ENCODE peak calls at places on chromosome 18, in ten cellular contexts. L is upper lobe of right lung, J is left lung, Y is thoracic aorta, R is endodermal cell, C is prostate gland, F is gastrocnemius medialis, M is heart left ventricle, X is cardiac muscle cell, Z is fibroblast of lung. E is an unnamed sample.

GRCh38 chr18:77132369-77133050 is at the start of gene MBP:
- DNase-seq in F (peak; percentile 64), M (peak; percentile 59), Y (no peak), Z (no peak), X (no peak), J (peak; percentile 84), C (peak; percentile 89), R (peak; percentile 92), L (peak; percentile 94), E (peak; percentile 59)

GRCh38 chr18:70553245-70553960 is 264.6 kb downstream of the SOCS6 start:
- DNase-seq in Y (no peak), M (no peak), R (no peak), C (no peak), X (no peak), Z (no peak), L (no peak), F (no peak), J (no peak), E (no peak)

GRCh38 chr18:76448262-76449109 is 46.6 kb downstream of the ZNF516 start:
- DNase-seq in R (no peak), C (no peak), M (peak; percentile 6), F (no peak), X (no peak), L (peak; percentile 58), Y (no peak), J (no peak), Z (peak; percentile 56), E (no peak)

GRCh38 chr18:12085786-12086185 is 7.9 kb upstream of the ANKRD62 start:
- DNase-seq in M (no peak), J (no peak), X (no peak), R (no peak), C (no peak), Z (no peak), L (no peak), Y (no peak), F (no peak), E (no peak)

GRCh38 chr18:29840101-29840500 is 1202.4 kb downstream of the DSC3 start:
- DNase-seq in C (no peak), F (no peak), Z (peak; percentile 82), M (no peak), R (no peak), Y (no peak), X (peak; percentile 63), J (no peak), L (no peak), E (no peak)

GRCh38 chr18:10936211-10937053 is 212.9 kb downstream of the PIEZO2 start:
- DNase-seq in J (no peak), M (no peak), L (no peak), X (peak; percentile 70), Y (no peak), F (no peak), Z (no peak), C (no peak), R (no peak), E (no peak)

GRCh38 chr18:74541703-74542555 is 7.6 kb downstream of the CNDP1 start:
- DNase-seq in J (no peak), L (no peak), Z (no peak), C (no peak), X (no peak), F (no peak), R (peak; percentile 34), M (no peak), Y (no peak), E (no peak)

GRCh38 chr18:57210101-57210661 is 63.3 kb downstream of the BOD1L2 start:
- DNase-seq in R (peak; percentile 93), X (peak; percentile 67), L (no peak), J (peak; percentile 44), M (peak; percentile 29), F (no peak), C (peak; percentile 22), Z (peak; percentile 77), Y (no peak), E (no peak)

GRCh38 chr18:22563098-22563707 is 145.5 kb upstream of the CTAGE1 start:
- DNase-seq in F (no peak), J (no peak), R (peak; percentile 56), Y (no peak), M (peak; percentile 64), Z (peak; percentile 95), L (no peak), X (peak; percentile 97), C (peak; percentile 59), E (no peak)

GRCh38 chr18:76419811-76420210 is 75.2 kb downstream of the ZNF516 start:
- DNase-seq in C (no peak), F (no peak), L (no peak), R (peak; percentile 56), J (no peak), M (no peak), X (no peak), Z (no peak), Y (no peak), E (no peak)

GRCh38 chr18:40841473-40841872 is 1113.6 kb upstream of the PIK3C3 start:
- DNase-seq in C (no peak), L (no peak), F (no peak), Y (no peak), M (no peak), R (no peak), X (peak; percentile 68), Z (peak; percentile 91), J (no peak), E (no peak)

GRCh38 chr18:13834501-13835015 is 10.6 kb downstream of the MC5R start:
- DNase-seq in Z (no peak), C (no peak), R (no peak), X (no peak), L (no peak), M (no peak), Y (no peak), F (no peak), J (no peak), E (no peak)

GRCh38 chr18:2572144-2572682 is 856 bp downstream of the NDC80 start:
- DNase-seq in R (no peak), C (no peak), J (no peak), Z (no peak), X (no peak), M (no peak), Y (no peak), L (no peak), F (no peak), E (no peak)

GRCh38 chr18:44229693-44230108 is 451.0 kb upstream of the SETBP1 start:
- DNase-seq in M (peak; percentile 77), Z (peak; percentile 75), R (no peak), F (no peak), L (peak; percentile 52), X (peak; percentile 77), C (peak; percentile 36), J (peak; percentile 51), Y (peak; percentile 2), E (no peak)

GRCh38 chr18:56294484-56295183 is 343.8 kb downstream of the TXNL1 start:
- DNase-seq in F (no peak), J (no peak), M (no peak), L (no peak), Y (no peak), X (no peak), Z (no peak), R (no peak), C (no peak), E (no peak)

GRCh38 chr18:76447268-76447890 is 47.7 kb downstream of the ZNF516 start:
- DNase-seq in F (no peak), J (no peak), X (no peak), R (no peak), L (no peak), Y (no peak), M (peak; percentile 8), Z (no peak), C (no peak), E (no peak)

GRCh38 chr18:74116628-74117554 is 30.7 kb downstream of the FBXO15 start:
- DNase-seq in C (no peak), R (peak; percentile 69), M (no peak), Y (no peak), Z (peak; percentile 35), L (no peak), X (peak; percentile 60), J (no peak), F (no peak), E (no peak)

GRCh38 chr18:66645983-66646382 is 42.1 kb upstream of the CDH19 start:
- DNase-seq in Z (no peak), F (no peak), C (no peak), L (no peak), R (no peak), X (no peak), J (no peak), M (no peak), Y (no peak), E (no peak)

GRCh38 chr18:66646622-66647021 is 42.7 kb upstream of the CDH19 start:
- DNase-seq in Y (no peak), X (peak; percentile 18), R (no peak), M (no peak), J (no peak), L (no peak), C (no peak), Z (peak; percentile 55), F (no peak), E (no peak)
- H3K9me3 ChIP-seq in Y (no peaks in the 10 kb centered on the region), X (no peaks in the 10 kb centered on the region), R (no peaks in the 10 kb centered on the region), M (no peaks in the 10 kb centered on the region), J (no peaks in the 10 kb centered on the region), L (no peaks in the 10 kb centered on the region), C (no peaks in the 10 kb centered on the region), Z (no peaks in the 10 kb centered on the region), F (no peaks in the 10 kb centered on the region), E (no peaks in the 10 kb centered on the region)

GRCh38 chr18:38565513-38565912 is 999.9 kb upstream of the CELF4 start:
- DNase-seq in Y (no peak), M (no peak), X (no peak), F (no peak), J (no peak), C (no peak), R (no peak), Z (no peak), L (no peak), E (no peak)
- H3K9me3 ChIP-seq in Y (no peaks in the 10 kb centered on the region), M (no peaks in the 10 kb centered on the region), X (no peaks in the 10 kb centered on the region), F (no peaks in the 10 kb centered on the region), J (no peaks in the 10 kb centered on the region), C (no peaks in the 10 kb centered on the region), R (no peaks in the 10 kb centered on the region), Z (no peaks in the 10 kb centered on the region), L (no peaks in the 10 kb centered on the region), E (no peaks in the 10 kb centered on the region)

DNA sequence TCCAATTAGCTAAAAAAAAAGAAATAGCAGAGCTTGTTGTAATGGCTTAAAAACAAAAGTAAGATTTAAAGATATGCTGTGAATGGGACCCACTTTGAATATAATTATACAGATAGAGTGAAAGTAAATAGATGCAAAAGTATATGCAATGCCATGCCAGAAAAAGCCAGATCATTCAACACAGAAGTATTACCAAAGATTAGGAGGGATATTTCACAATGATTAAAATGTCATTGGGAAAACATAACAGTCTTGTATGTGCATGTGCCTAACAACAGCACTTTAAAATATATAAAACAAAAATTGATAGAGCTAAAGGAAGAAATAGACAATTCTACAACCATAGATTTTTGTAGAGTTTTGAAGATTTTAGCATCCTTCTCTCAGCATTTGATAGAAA is 19.9 kb upstream of the SIGLEC15 start:
- DNase-seq in F (no peak), M (no peak), C (no peak), Z (no peak), Y (no peak), L (no peak), J (no peak), R (no peak), X (peak; percentile 42), E (no peak)
- H3K9me3 ChIP-seq in F (peaks cover 4% of the 10 kb centered on the region), M (no peaks in the 10 kb centered on the region), C (no peaks in the 10 kb centered on the region), Z (no peaks in the 10 kb centered on the region), Y (no peaks in the 10 kb centered on the region), L (no peaks in the 10 kb centered on the region), J (peaks cover 18% of the 10 kb centered on the region), R (peaks cover 14% of the 10 kb centered on the region), X (no peaks in the 10 kb centered on the region), E (no peaks in the 10 kb centered on the region)

DNA sequence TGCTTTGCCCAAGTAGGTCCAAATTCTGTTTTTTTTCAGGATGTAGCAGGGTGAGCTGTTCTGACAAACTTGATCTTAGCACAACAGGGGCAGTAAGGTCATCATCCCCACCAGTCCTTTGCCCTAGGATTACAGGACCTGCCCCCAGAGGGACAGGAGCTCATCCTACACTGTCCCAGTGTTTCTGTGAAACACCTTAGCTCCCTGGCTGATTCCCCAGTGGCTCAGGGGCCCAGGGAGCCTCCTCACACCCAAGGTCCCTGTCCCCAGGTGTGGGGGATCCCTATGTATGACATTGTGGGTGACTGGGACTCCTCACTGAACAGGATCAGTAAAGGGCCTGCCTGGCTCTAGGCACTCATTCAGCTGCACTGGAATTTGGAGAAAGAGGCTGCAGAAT is 191.2 kb downstream of the ANKRD30B start:
- DNase-seq in J (no peak), X (no peak), R (no peak), Y (no peak), M (no peak), L (no peak), C (no peak), F (no peak), Z (no peak), E (no peak)
- H3K9me3 ChIP-seq in J (no peaks in the 10 kb centered on the region), X (no peaks in the 10 kb centered on the region), R (peaks cover 46% of the 10 kb centered on the region), Y (no peaks in the 10 kb centered on the region), M (no peaks in the 10 kb centered on the region), L (no peaks in the 10 kb centered on the region), C (no peaks in the 10 kb centered on the region), F (no peaks in the 10 kb centered on the region), Z (no peaks in the 10 kb centered on the region), E (no peaks in the 10 kb centered on the region)

E was measured in T-helper 17 cell.